ENCODE peak calls at places on chromosome 10, in eight cellular contexts. One of them, this sample, is unnamed.

GRCh38 chr10:119447823-119448546 is 94.5 kb downstream of the RGS10 start:
- DNase-seq in M059J: no peak
- DNase-seq in NCI-H1092: no peak
- DNase-seq in stimulated activated CD8-positive, alpha-beta memory T cell treated with anti-CD3 and anti-CD28 coated beads, Interleukin-7, amount 100 ng/mL, for 1 hour: no peak
- DNase-seq in GM04504: no peak
- DNase-seq in GM23338: no peak
- DNase-seq in colonic mucosa: no peak
- DNase-seq in left lung: no peak
- DNase-seq in this sample: no peak

GRCh38 chr10:67884842-67885680 is 605 bp downstream of the SIRT1 start:
- DNase-seq in left lung: peak; percentile 97
- DNase-seq in GM04504: peak; percentile 41
- DNase-seq in NCI-H1092: peak; percentile 65
- DNase-seq in colonic mucosa: peak; percentile 83
- DNase-seq in M059J: peak; percentile 75
- DNase-seq in GM23338: peak; percentile 84
- DNase-seq in stimulated activated CD8-positive, alpha-beta memory T cell treated with anti-CD3 and anti-CD28 coated beads, Interleukin-7, amount 100 ng/mL, for 1 hour: peak; percentile 49
- DNase-seq in this sample: peak; percentile 25

GRCh38 chr10:69383485-69384089 is 33.1 kb downstream of the TACR2 start:
- DNase-seq in GM04504: peak; percentile 62
- DNase-seq in GM23338: no peak
- DNase-seq in colonic mucosa: no peak
- DNase-seq in NCI-H1092: no peak
- DNase-seq in M059J: peak; percentile 57
- DNase-seq in stimulated activated CD8-positive, alpha-beta memory T cell treated with anti-CD3 and anti-CD28 coated beads, Interleukin-7, amount 100 ng/mL, for 1 hour: no peak
- DNase-seq in left lung: no peak
- DNase-seq in this sample: peak; percentile 22

GRCh38 chr10:93751832-93752231 is 5.9 kb upstream of the LGI1 start:
- DNase-seq in GM04504: no peak
- DNase-seq in colonic mucosa: peak; percentile 41
- DNase-seq in NCI-H1092: no peak
- DNase-seq in GM23338: peak; percentile 72
- DNase-seq in M059J: peak; percentile 30
- DNase-seq in left lung: no peak
- DNase-seq in stimulated activated CD8-positive, alpha-beta memory T cell treated with anti-CD3 and anti-CD28 coated beads, Interleukin-7, amount 100 ng/mL, for 1 hour: no peak
- DNase-seq in this sample: no peak

GRCh38 chr10:17454181-17454800 is at the start of gene ST8SIA6:
- DNase-seq in stimulated activated CD8-positive, alpha-beta memory T cell treated with anti-CD3 and anti-CD28 coated beads, Interleukin-7, amount 100 ng/mL, for 1 hour: peak; percentile 9
- DNase-seq in GM23338: peak; percentile 78
- DNase-seq in M059J: no peak
- DNase-seq in colonic mucosa: peak; percentile 51
- DNase-seq in GM04504: peak; percentile 24
- DNase-seq in left lung: peak; percentile 85
- DNase-seq in NCI-H1092: no peak
- DNase-seq in this sample: no peak

GRCh38 chr10:132934953-132935352 is 7.4 kb downstream of the CFAP46 start:
- DNase-seq in left lung: no peak
- DNase-seq in colonic mucosa: no peak
- DNase-seq in stimulated activated CD8-positive, alpha-beta memory T cell treated with anti-CD3 and anti-CD28 coated beads, Interleukin-7, amount 100 ng/mL, for 1 hour: no peak
- DNase-seq in NCI-H1092: no peak
- DNase-seq in GM04504: no peak
- DNase-seq in M059J: no peak
- DNase-seq in GM23338: no peak
- DNase-seq in this sample: no peak

GRCh38 chr10:104040862-104041789 is 44.6 kb downstream of the COL17A1 start:
- DNase-seq in GM23338: no peak
- DNase-seq in M059J: no peak
- DNase-seq in colonic mucosa: no peak
- DNase-seq in left lung: no peak
- DNase-seq in NCI-H1092: no peak
- DNase-seq in GM04504: no peak
- DNase-seq in stimulated activated CD8-positive, alpha-beta memory T cell treated with anti-CD3 and anti-CD28 coated beads, Interleukin-7, amount 100 ng/mL, for 1 hour: no peak
- DNase-seq in this sample: no peak

GRCh38 chr10:46544989-46545791 is 11.3 kb downstream of the GPRIN2 start:
- DNase-seq in GM23338: peak; percentile 84
- DNase-seq in NCI-H1092: no peak
- DNase-seq in GM04504: no peak
- DNase-seq in left lung: no peak
- DNase-seq in colonic mucosa: peak; percentile 24
- DNase-seq in stimulated activated CD8-positive, alpha-beta memory T cell treated with anti-CD3 and anti-CD28 coated beads, Interleukin-7, amount 100 ng/mL, for 1 hour: no peak
- DNase-seq in M059J: peak; percentile 67
- DNase-seq in this sample: no peak

GRCh38 chr10:58178811-58179210 is 88.9 kb downstream of the IPMK start:
- DNase-seq in left lung: no peak
- DNase-seq in M059J: peak; percentile 59
- DNase-seq in GM23338: no peak
- DNase-seq in colonic mucosa: no peak
- DNase-seq in NCI-H1092: no peak
- DNase-seq in GM04504: no peak
- DNase-seq in stimulated activated CD8-positive, alpha-beta memory T cell treated with anti-CD3 and anti-CD28 coated beads, Interleukin-7, amount 100 ng/mL, for 1 hour: no peak
- DNase-seq in this sample: no peak

GRCh38 chr10:10056958-10057357 is 960.7 kb upstream of the CELF2 start:
- DNase-seq in left lung: no peak
- DNase-seq in colonic mucosa: no peak
- DNase-seq in GM04504: no peak
- DNase-seq in stimulated activated CD8-positive, alpha-beta memory T cell treated with anti-CD3 and anti-CD28 coated beads, Interleukin-7, amount 100 ng/mL, for 1 hour: no peak
- DNase-seq in NCI-H1092: no peak
- DNase-seq in GM23338: peak; percentile 37
- DNase-seq in M059J: no peak
- DNase-seq in this sample: no peak

GRCh38 chr10:49618861-49619260 is 5.0 kb downstream of the CHAT start:
- DNase-seq in left lung: no peak
- DNase-seq in GM04504: no peak
- DNase-seq in colonic mucosa: no peak
- DNase-seq in GM23338: no peak
- DNase-seq in M059J: no peak
- DNase-seq in NCI-H1092: no peak
- DNase-seq in stimulated activated CD8-positive, alpha-beta memory T cell treated with anti-CD3 and anti-CD28 coated beads, Interleukin-7, amount 100 ng/mL, for 1 hour: no peak
- DNase-seq in this sample: no peak

GRCh38 chr10:79287973-79288715 is 59.1 kb upstream of the PPIF start:
- DNase-seq in colonic mucosa: no peak
- DNase-seq in M059J: no peak
- DNase-seq in NCI-H1092: no peak
- DNase-seq in GM23338: no peak
- DNase-seq in GM04504: no peak
- DNase-seq in left lung: no peak
- DNase-seq in stimulated activated CD8-positive, alpha-beta memory T cell treated with anti-CD3 and anti-CD28 coated beads, Interleukin-7, amount 100 ng/mL, for 1 hour: no peak
- DNase-seq in this sample: no peak

GRCh38 chr10:36344240-36344639 is 702.1 kb upstream of the FZD8 start:
- DNase-seq in left lung: no peak
- DNase-seq in GM04504: peak; percentile 12
- DNase-seq in GM23338: no peak
- DNase-seq in colonic mucosa: no peak
- DNase-seq in stimulated activated CD8-positive, alpha-beta memory T cell treated with anti-CD3 and anti-CD28 coated beads, Interleukin-7, amount 100 ng/mL, for 1 hour: no peak
- DNase-seq in M059J: peak; percentile 41
- DNase-seq in NCI-H1092: no peak
- DNase-seq in this sample: peak; percentile 14

GRCh38 chr10:131961777-131962450 is 19.8 kb downstream of the BNIP3 start:
- DNase-seq in M059J: peak; percentile 78
- DNase-seq in left lung: no peak
- DNase-seq in colonic mucosa: no peak
- DNase-seq in stimulated activated CD8-positive, alpha-beta memory T cell treated with anti-CD3 and anti-CD28 coated beads, Interleukin-7, amount 100 ng/mL, for 1 hour: no peak
- DNase-seq in GM23338: no peak
- DNase-seq in NCI-H1092: peak; percentile 9
- DNase-seq in GM04504: peak; percentile 28
- DNase-seq in this sample: no peak

GRCh38 chr10:103497161-103497915 is 3.8 kb downstream of the NEURL1 start:
- DNase-seq in NCI-H1092: no peak
- DNase-seq in colonic mucosa: no peak
- DNase-seq in GM23338: no peak
- DNase-seq in left lung: no peak
- DNase-seq in stimulated activated CD8-positive, alpha-beta memory T cell treated with anti-CD3 and anti-CD28 coated beads, Interleukin-7, amount 100 ng/mL, for 1 hour: no peak
- DNase-seq in GM04504: no peak
- DNase-seq in M059J: no peak
- DNase-seq in this sample: no peak

GRCh38 chr10:130873636-130874035 is 437.9 kb downstream of the TCERG1L start:
- DNase-seq in NCI-H1092: no peak
- DNase-seq in stimulated activated CD8-positive, alpha-beta memory T cell treated with anti-CD3 and anti-CD28 coated beads, Interleukin-7, amount 100 ng/mL, for 1 hour: no peak
- DNase-seq in colonic mucosa: no peak
- DNase-seq in M059J: no peak
- DNase-seq in GM23338: no peak
- DNase-seq in left lung: no peak
- DNase-seq in GM04504: no peak
- DNase-seq in this sample: no peak

GRCh38 chr10:49387029-49387428 is 8.9 kb downstream of the DRGX start:
- DNase-seq in M059J: peak; percentile 68
- DNase-seq in GM23338: no peak
- DNase-seq in GM04504: peak; percentile 6
- DNase-seq in colonic mucosa: no peak
- DNase-seq in stimulated activated CD8-positive, alpha-beta memory T cell treated with anti-CD3 and anti-CD28 coated beads, Interleukin-7, amount 100 ng/mL, for 1 hour: no peak
- DNase-seq in left lung: no peak
- DNase-seq in NCI-H1092: no peak
- DNase-seq in this sample: peak; percentile 71

GRCh38 chr10:114520453-114520852 is 116.2 kb upstream of the AFAP1L2 start:
- DNase-seq in colonic mucosa: no peak
- DNase-seq in M059J: peak; percentile 92
- DNase-seq in left lung: no peak
- DNase-seq in NCI-H1092: no peak
- DNase-seq in GM04504: peak; percentile 49
- DNase-seq in GM23338: no peak
- DNase-seq in stimulated activated CD8-positive, alpha-beta memory T cell treated with anti-CD3 and anti-CD28 coated beads, Interleukin-7, amount 100 ng/mL, for 1 hour: no peak
- DNase-seq in this sample: peak; percentile 65

GRCh38 chr10:124470544-124471449 is 9.2 kb downstream of the LHPP start:
- DNase-seq in GM04504: no peak
- DNase-seq in left lung: no peak
- DNase-seq in stimulated activated CD8-positive, alpha-beta memory T cell treated with anti-CD3 and anti-CD28 coated beads, Interleukin-7, amount 100 ng/mL, for 1 hour: no peak
- DNase-seq in M059J: peak; percentile 18
- DNase-seq in colonic mucosa: peak; percentile 45
- DNase-seq in GM23338: no peak
- DNase-seq in NCI-H1092: no peak
- DNase-seq in this sample: no peak

GRCh38 chr10:7411671-7412481 is 1.0 kb upstream of the SFMBT2 start:
- DNase-seq in stimulated activated CD8-positive, alpha-beta memory T cell treated with anti-CD3 and anti-CD28 coated beads, Interleukin-7, amount 100 ng/mL, for 1 hour: no peak
- DNase-seq in GM23338: peak; percentile 62
- DNase-seq in colonic mucosa: peak; percentile 22
- DNase-seq in NCI-H1092: no peak
- DNase-seq in M059J: no peak
- DNase-seq in left lung: peak; percentile 75
- DNase-seq in GM04504: no peak
- DNase-seq in this sample: no peak

GRCh38 chr10:11473128-11473760 is 138.2 kb downstream of the USP6NL start:
- DNase-seq in left lung: no peak
- DNase-seq in M059J: no peak
- DNase-seq in NCI-H1092: no peak
- DNase-seq in stimulated activated CD8-positive, alpha-beta memory T cell treated with anti-CD3 and anti-CD28 coated beads, Interleukin-7, amount 100 ng/mL, for 1 hour: no peak
- DNase-seq in colonic mucosa: no peak
- DNase-seq in GM04504: no peak
- DNase-seq in GM23338: peak; percentile 82
- DNase-seq in this sample: no peak

GRCh38 chr10:29285624-29286051 is 3.2 kb upstream of the LYZL1 start:
- DNase-seq in GM23338: no peak
- DNase-seq in stimulated activated CD8-positive, alpha-beta memory T cell treated with anti-CD3 and anti-CD28 coated beads, Interleukin-7, amount 100 ng/mL, for 1 hour: no peak
- DNase-seq in left lung: no peak
- DNase-seq in colonic mucosa: no peak
- DNase-seq in M059J: no peak
- DNase-seq in GM04504: no peak
- DNase-seq in NCI-H1092: no peak
- DNase-seq in this sample: no peak

GRCh38 chr10:116160271-116160670 is 112.7 kb downstream of the GFRA1 start:
- DNase-seq in left lung: no peak
- DNase-seq in GM23338: no peak
- DNase-seq in stimulated activated CD8-positive, alpha-beta memory T cell treated with anti-CD3 and anti-CD28 coated beads, Interleukin-7, amount 100 ng/mL, for 1 hour: no peak
- DNase-seq in colonic mucosa: no peak
- DNase-seq in M059J: peak; percentile 69
- DNase-seq in NCI-H1092: no peak
- DNase-seq in GM04504: peak; percentile 28
- DNase-seq in this sample: no peak

GRCh38 chr10:110567201-110568054 is at the start of gene SMC3:
- DNase-seq in NCI-H1092: peak; percentile 88
- DNase-seq in stimulated activated CD8-positive, alpha-beta memory T cell treated with anti-CD3 and anti-CD28 coated beads, Interleukin-7, amount 100 ng/mL, for 1 hour: peak; percentile 84
- DNase-seq in left lung: peak; percentile 97
- DNase-seq in colonic mucosa: peak; percentile 94
- DNase-seq in GM23338: peak; percentile 98
- DNase-seq in GM04504: peak; percentile 89
- DNase-seq in M059J: peak; percentile 94
- DNase-seq in this sample: peak; percentile 84

GRCh38 chr10:123715546-123715945 is 49.4 kb downstream of the GPR26 start:
- DNase-seq in stimulated activated CD8-positive, alpha-beta memory T cell treated with anti-CD3 and anti-CD28 coated beads, Interleukin-7, amount 100 ng/mL, for 1 hour: no peak
- DNase-seq in M059J: no peak
- DNase-seq in left lung: no peak
- DNase-seq in GM04504: no peak
- DNase-seq in NCI-H1092: no peak
- DNase-seq in GM23338: no peak
- DNase-seq in colonic mucosa: no peak
- DNase-seq in this sample: no peak

GRCh38 chr10:91251430-91252056 is 31.1 kb downstream of the PCGF5 start:
- DNase-seq in GM04504: peak; percentile 32
- DNase-seq in M059J: peak; percentile 61
- DNase-seq in stimulated activated CD8-positive, alpha-beta memory T cell treated with anti-CD3 and anti-CD28 coated beads, Interleukin-7, amount 100 ng/mL, for 1 hour: peak; percentile 12
- DNase-seq in colonic mucosa: peak; percentile 49
- DNase-seq in left lung: no peak
- DNase-seq in NCI-H1092: peak; percentile 45
- DNase-seq in GM23338: peak; percentile 65
- DNase-seq in this sample: peak; percentile 1

GRCh38 chr10:30166929-30167328 is 107.5 kb upstream of the JCAD start:
- DNase-seq in left lung: no peak
- DNase-seq in stimulated activated CD8-positive, alpha-beta memory T cell treated with anti-CD3 and anti-CD28 coated beads, Interleukin-7, amount 100 ng/mL, for 1 hour: no peak
- DNase-seq in NCI-H1092: no peak
- DNase-seq in GM04504: no peak
- DNase-seq in M059J: no peak
- DNase-seq in GM23338: no peak
- DNase-seq in colonic mucosa: no peak
- DNase-seq in this sample: no peak

GRCh38 chr10:67629461-67629971 is 66.5 kb downstream of the CTNNA3 start:
- DNase-seq in GM23338: peak; percentile 24
- DNase-seq in GM04504: no peak
- DNase-seq in NCI-H1092: no peak
- DNase-seq in left lung: no peak
- DNase-seq in M059J: peak; percentile 4
- DNase-seq in stimulated activated CD8-positive, alpha-beta memory T cell treated with anti-CD3 and anti-CD28 coated beads, Interleukin-7, amount 100 ng/mL, for 1 hour: no peak
- DNase-seq in colonic mucosa: no peak
- DNase-seq in this sample: no peak

GRCh38 chr10:3935933-3936359 is 150.9 kb upstream of the KLF6 start:
- DNase-seq in left lung: no peak
- DNase-seq in GM04504: no peak
- DNase-seq in stimulated activated CD8-positive, alpha-beta memory T cell treated with anti-CD3 and anti-CD28 coated beads, Interleukin-7, amount 100 ng/mL, for 1 hour: no peak
- DNase-seq in M059J: peak; percentile 60
- DNase-seq in colonic mucosa: peak; percentile 87
- DNase-seq in GM23338: no peak
- DNase-seq in NCI-H1092: peak; percentile 56
- DNase-seq in this sample: no peak

GRCh38 chr10:71694567-71694968 is 25.0 kb downstream of the C10orf105 start:
- DNase-seq in GM04504: no peak
- DNase-seq in NCI-H1092: no peak
- DNase-seq in GM23338: no peak
- DNase-seq in M059J: no peak
- DNase-seq in stimulated activated CD8-positive, alpha-beta memory T cell treated with anti-CD3 and anti-CD28 coated beads, Interleukin-7, amount 100 ng/mL, for 1 hour: no peak
- DNase-seq in colonic mucosa: peak; percentile 39
- DNase-seq in left lung: peak; percentile 83
- DNase-seq in this sample: no peak

GRCh38 chr10:130409931-130410330 is 273.7 kb downstream of the GLRX3 start:
- DNase-seq in GM04504: no peak
- DNase-seq in M059J: no peak
- DNase-seq in left lung: no peak
- DNase-seq in colonic mucosa: no peak
- DNase-seq in stimulated activated CD8-positive, alpha-beta memory T cell treated with anti-CD3 and anti-CD28 coated beads, Interleukin-7, amount 100 ng/mL, for 1 hour: no peak
- DNase-seq in NCI-H1092: no peak
- DNase-seq in GM23338: no peak
- DNase-seq in this sample: no peak

GRCh38 chr10:133511408-133511807 is 15.8 kb upstream of the CYP2E1 start:
- DNase-seq in left lung: no peak
- DNase-seq in M059J: no peak
- DNase-seq in stimulated activated CD8-positive, alpha-beta memory T cell treated with anti-CD3 and anti-CD28 coated beads, Interleukin-7, amount 100 ng/mL, for 1 hour: no peak
- DNase-seq in GM04504: no peak
- DNase-seq in colonic mucosa: no peak
- DNase-seq in NCI-H1092: no peak
- DNase-seq in GM23338: no peak
- DNase-seq in this sample: no peak

GRCh38 chr10:116741391-116742351 is 695 bp downstream of the HSPA12A start:
- DNase-seq in NCI-H1092: no peak
- DNase-seq in colonic mucosa: no peak
- DNase-seq in stimulated activated CD8-positive, alpha-beta memory T cell treated with anti-CD3 and anti-CD28 coated beads, Interleukin-7, amount 100 ng/mL, for 1 hour: no peak
- DNase-seq in left lung: no peak
- DNase-seq in M059J: no peak
- DNase-seq in GM23338: peak; percentile 38
- DNase-seq in GM04504: no peak
- DNase-seq in this sample: no peak

GRCh38 chr10:97412891-97413304 is 11.8 kb upstream of the RRP12 start:
- DNase-seq in GM23338: no peak
- DNase-seq in GM04504: no peak
- DNase-seq in stimulated activated CD8-positive, alpha-beta memory T cell treated with anti-CD3 and anti-CD28 coated beads, Interleukin-7, amount 100 ng/mL, for 1 hour: no peak
- DNase-seq in M059J: peak; percentile 49
- DNase-seq in left lung: no peak
- DNase-seq in colonic mucosa: no peak
- DNase-seq in NCI-H1092: no peak
- DNase-seq in this sample: no peak

This sample was measured in BJ.